ENCODE peak calls at places on chromosome 7, in seven cellular contexts. B is stimulated activated CD4-positive, alpha-beta T cell treated with anti-CD3 and anti-CD28 coated beads, Interleukin-4, amount 100 ng/mL, for 24 hours; H is memory B cell; L is fibroblast of mammary gland; C is activated gamma-delta T cell treated with Interleukin-2 at 50 U/mL for 16 hours; N is IMR-90; I is NCI-H2171 treated with DMSO at 0.1 percent for 48 hours. D is an unnamed sample.

GRCh38 chr7:133945497-133945896 is 181.6 kb upstream of the LRGUK start:
- DNase-seq in B (no peak), H (no peak), L (no peak), C (no peak), N (no peak), I (no peak), D (no peak)

GRCh38 chr7:151249732-151250072 is 1.2 kb upstream of the SMARCD3 start:
- DNase-seq in B (no peak), H (no peak), L (no peak), C (no peak), N (peak; percentile 39), I (no peak), D (peak; percentile 82)

GRCh38 chr7:131131746-131132431 is 195.8 kb upstream of the MKLN1 start:
- DNase-seq in B (no peak), H (no peak), L (no peak), C (no peak), N (no peak), I (no peak), D (no peak)

GRCh38 chr7:36084485-36085091 is 68.5 kb upstream of the EEPD1 start:
- DNase-seq in B (no peak), H (no peak), L (peak; percentile 34), C (no peak), N (peak; percentile 41), I (peak; percentile 84), D (peak; percentile 91)

GRCh38 chr7:107777702-107778101 is 25.3 kb downstream of the SLC26A3 start:
- DNase-seq in B (no peak), H (no peak), L (no peak), C (no peak), N (no peak), I (no peak), D (no peak)

GRCh38 chr7:87591211-87591610 is 9.5 kb downstream of the ABCB1 start:
- DNase-seq in B (no peak), H (no peak), L (no peak), C (no peak), N (no peak), I (no peak), D (no peak)

GRCh38 chr7:36119005-36119711 is 33.9 kb upstream of the EEPD1 start:
- DNase-seq in B (no peak), H (no peak), L (peak; percentile 98), C (no peak), N (peak; percentile 98), I (no peak), D (no peak)

GRCh38 chr7:79652619-79653018 is 199.2 kb upstream of the MAGI2 start:
- DNase-seq in B (no peak), H (no peak), L (no peak), C (no peak), N (peak; percentile 40), I (no peak), D (no peak)

GRCh38 chr7:113521468-113521867 is 397.3 kb downstream of the PPP1R3A start:
- DNase-seq in B (no peak), H (no peak), L (peak; percentile 2), C (no peak), N (peak; percentile 8), I (no peak), D (no peak)

GRCh38 chr7:27605283-27605682 is 57.4 kb downstream of the HIBADH start:
- DNase-seq in B (no peak), H (no peak), L (no peak), C (no peak), N (no peak), I (no peak), D (no peak)

GRCh38 chr7:64888901-64889685 is 14.0 kb upstream of the ZNF273 start:
- DNase-seq in B (peak; percentile 22), H (no peak), L (peak; percentile 21), C (no peak), N (no peak), I (no peak), D (peak; percentile 76)

GRCh38 chr7:140656548-140657515 is 15.9 kb upstream of the ADCK2 start:
- DNase-seq in B (peak; percentile 36), H (peak; percentile 39), L (no peak), C (no peak), N (peak; percentile 70), I (no peak), D (no peak)